ENCODE peak calls at places on chromosomes 1 and 21, in four cellular contexts. O is MM.1S, V is GM23338, X is ovary. Q is an unnamed sample.
A peak's percentile ranks its signal among the peaks of the same experiment; 100 is the strongest.

GRCh38 chr21:36263797-36264196 is 56.2 kb upstream of the MORC3 start:
- DNase-seq in O (no peak), V (no peak), X (no peak), Q (no peak)

GRCh38 chr1:223087231-223087990 is 55.6 kb downstream of the TLR5 start:
- DNase-seq in O (no peak), V (no peak), X (no peak), Q (no peak)

GRCh38 chr1:93878501-93878888 is 511 bp downstream of the DNTTIP2 start:
- DNase-seq in O (peak; percentile 30), V (peak; percentile 36), X (peak; percentile 35), Q (no peak)

GRCh38 chr1:107993920-107994319 is 28.9 kb upstream of the VAV3 start:
- DNase-seq in O (no peak), V (no peak), X (no peak), Q (no peak)

GRCh38 chr21:33078907-33079582 is 9.1 kb downstream of the OLIG1 start:
- DNase-seq in O (peak; percentile 98), V (no peak), X (no peak), Q (no peak)

GRCh38 chr1:56326056-56326455 is 253.3 kb downstream of the PLPP3 start:
- DNase-seq in O (no peak), V (no peak), X (no peak), Q (no peak)

GRCh38 chr1:46489169-46489637 is 433 bp upstream of the DMBX1 start:
- DNase-seq in O (no peak), V (no peak), X (no peak), Q (no peak)

GRCh38 chr1:244054924-244055263 is 3.8 kb downstream of the ZBTB18 start:
- DNase-seq in O (no peak), V (no peak), X (no peak), Q (no peak)

GRCh38 chr1:66370462-66370907 is 163.5 kb upstream of the SGIP1 start:
- DNase-seq in O (no peak), V (no peak), X (no peak), Q (no peak)

GRCh38 chr1:206048582-206048981 is 4.4 kb upstream of the RHEX start:
- DNase-seq in O (no peak), V (peak; percentile 39), X (no peak), Q (no peak)

GRCh38 chr1:116332461-116332860 is 40.6 kb upstream of the ATP1A1 start:
- DNase-seq in O (no peak), V (no peak), X (no peak), Q (no peak)

GRCh38 chr1:87335175-87335992 is 6.7 kb downstream of the LMO4 start:
- DNase-seq in O (peak; percentile 78), V (peak; percentile 72), X (peak; percentile 47), Q (no peak)

GRCh38 chr1:100354971-100355394 is 2.7 kb downstream of the CDC14A start:
- DNase-seq in O (peak; percentile 35), V (peak; percentile 39), X (no peak), Q (no peak)

GRCh38 chr1:15100369-15101111 is 53.0 kb upstream of the TMEM51 start:
- DNase-seq in O (peak; percentile 55), V (peak; percentile 87), X (peak; percentile 52), Q (no peak)

GRCh38 chr1:41495171-41495948 is 10.9 kb upstream of the EDN2 start:
- DNase-seq in O (no peak), V (peak; percentile 70), X (peak; percentile 53), Q (no peak)

GRCh38 chr21:32929633-32930038 is 96.1 kb upstream of the OLIG2 start:
- DNase-seq in O (no peak), V (no peak), X (no peak), Q (no peak)

GRCh38 chr1:157659576-157660247 is 40.9 kb downstream of the FCRL3 start:
- DNase-seq in O (peak; percentile 91), V (no peak), X (no peak), Q (no peak)

GRCh38 chr21:29219165-29219770 is 79.5 kb upstream of the BACH1 start:
- DNase-seq in O (no peak), V (no peak), X (no peak), Q (no peak)

GRCh38 chr21:44726803-44727202 is 15.4 kb upstream of the TSPEAR start:
- DNase-seq in O (no peak), V (no peak), X (no peak), Q (no peak)

GRCh38 chr1:118486213-118486612 is 301.2 kb upstream of the SPAG17 start:
- DNase-seq in O (no peak), V (peak; percentile 11), X (no peak), Q (no peak)

GRCh38 chr1:83508485-83509151 is 490.3 kb downstream of the TTLL7 start:
- DNase-seq in O (peak; percentile 81), V (peak; percentile 1), X (no peak), Q (peak; percentile 94)

GRCh38 chr1:174217787-174218574 is 58.7 kb downstream of the RABGAP1L start:
- DNase-seq in O (peak; percentile 72), V (peak; percentile 72), X (no peak), Q (no peak)

GRCh38 chr1:13700521-13701273 is 709 bp downstream of the PRDM2 start:
- DNase-seq in O (peak; percentile 25), V (peak; percentile 52), X (peak; percentile 71), Q (no peak)

GRCh38 chr1:91124989-91125417 is 103.2 kb upstream of the ZNF644 start:
- DNase-seq in O (peak; percentile 38), V (no peak), X (no peak), Q (no peak)

GRCh38 chr1:109792056-109792831 is 28.5 kb upstream of the EPS8L3 start:
- DNase-seq in O (no peak), V (peak; percentile 73), X (peak; percentile 85), Q (peak; percentile 73)

GRCh38 chr1:8598060-8598724 is 219.2 kb downstream of the RERE start:
- DNase-seq in O (no peak), V (peak; percentile 52), X (peak; percentile 61), Q (no peak)

GRCh38 chr1:84668185-84668584 is 22.1 kb downstream of the SSX2IP start:
- DNase-seq in O (no peak), V (peak; percentile 50), X (no peak), Q (no peak)
- TF ChIP-seq CTCF in O (no peak), V (peak; percentile 65), X (no peak), Q (peak; percentile 20)

DNA sequence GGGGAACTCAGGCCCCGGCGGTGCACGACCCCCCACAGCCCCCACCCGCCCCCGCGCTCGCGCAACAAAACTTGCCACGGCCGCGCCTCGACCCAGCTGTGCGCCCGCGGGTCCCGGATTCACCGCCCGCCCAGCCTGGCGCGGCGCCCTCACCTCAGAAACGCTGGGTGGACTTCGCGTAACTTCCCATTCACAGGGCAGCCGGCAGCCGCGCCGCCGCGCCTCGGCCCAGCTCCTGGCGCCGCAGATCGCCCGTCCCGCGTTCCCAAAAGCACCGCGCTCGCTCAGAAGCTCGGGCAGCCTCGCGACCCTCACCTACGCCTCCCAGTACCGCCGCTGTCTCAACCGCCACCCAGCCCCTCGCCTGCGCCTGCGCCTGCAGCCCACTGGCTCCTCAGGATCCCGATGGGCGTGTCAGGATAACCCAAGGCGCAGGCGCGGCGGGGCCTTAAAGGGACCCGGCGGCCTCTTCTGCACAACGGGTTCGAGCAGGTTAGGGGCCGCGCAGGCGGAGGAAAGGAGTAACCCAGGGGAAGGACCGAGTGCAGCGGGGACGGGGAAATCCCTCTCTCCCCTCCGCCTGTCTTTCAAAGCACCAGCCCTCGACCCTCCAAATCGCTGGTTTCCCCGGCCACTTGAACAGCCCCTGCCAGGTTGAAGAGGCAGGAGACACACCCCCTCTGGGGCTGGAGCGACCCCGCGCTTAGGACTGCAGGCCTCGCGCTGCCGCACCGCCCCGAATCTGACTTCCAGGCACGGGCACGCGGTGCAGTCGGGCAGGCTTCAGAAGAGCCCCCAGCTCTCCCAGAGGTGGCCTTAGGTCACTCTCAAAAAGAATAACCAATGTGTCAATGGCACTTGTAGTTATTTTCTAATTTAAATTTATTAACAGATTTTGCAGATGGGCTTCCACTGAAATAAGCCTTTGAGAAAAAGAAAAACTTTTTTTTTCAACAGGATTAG is at the start of gene NBPF1:
- DNase-seq in O (peak; percentile 99), V (peak; percentile 100), X (peak; percentile 94), Q (peak; percentile 63)
- TF ChIP-seq CTCF in O (no peak), V (no peak), X (no peak), Q (no peak)

GRCh38 chr1:111223126-111223443 is 4.4 kb upstream of the CHI3L2 start:
- DNase-seq in O (no peak), V (no peak), X (no peak), Q (no peak)
- TF ChIP-seq CTCF in O (no peak), V (no peak), X (no peak), Q (no peak)

DNA sequence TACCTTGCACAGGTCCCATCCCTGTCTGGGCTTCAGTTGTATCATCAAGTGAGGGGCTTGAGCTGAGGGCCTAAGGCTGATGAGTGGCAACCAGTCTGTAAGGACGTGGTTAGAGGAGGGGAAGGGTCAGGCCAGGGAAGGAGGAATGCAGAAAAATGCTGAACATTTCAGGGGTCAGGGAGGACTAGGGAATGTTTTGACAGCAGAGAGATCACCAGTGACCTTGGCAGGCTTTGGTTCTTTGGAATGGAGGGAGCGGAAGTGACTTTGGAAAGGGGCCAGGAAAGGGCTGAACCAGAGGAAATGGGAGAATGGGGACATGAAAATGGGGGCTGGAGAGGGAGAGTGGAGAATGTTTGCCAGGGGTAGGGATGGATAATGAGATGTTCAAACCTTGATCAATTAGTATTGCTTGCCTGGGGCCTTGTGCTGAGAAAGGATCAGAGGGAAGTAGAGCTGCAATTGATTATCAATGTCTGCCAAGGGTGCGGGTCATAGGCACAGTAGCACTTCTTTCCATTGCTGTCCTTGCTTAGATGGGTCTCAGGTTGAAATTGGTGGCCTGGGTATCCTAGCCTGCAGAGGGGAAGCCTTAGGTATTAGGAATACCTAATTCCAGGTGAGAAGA is 7.4 kb downstream of the LDLRAP1 start:
- DNase-seq in O (no peak), V (no peak), X (peak; percentile 51), Q (no peak)
- TF ChIP-seq CTCF in O (no peak), V (no peak), X (no peak), Q (no peak)

GRCh38 chr21:26032263-26032662 is 138.3 kb downstream of the APP start:
- DNase-seq in O (no peak), V (no peak), X (no peak), Q (no peak)
- TF ChIP-seq CTCF in O (peak; percentile 47), V (peak; percentile 15), X (no peak), Q (no peak)

DNA sequence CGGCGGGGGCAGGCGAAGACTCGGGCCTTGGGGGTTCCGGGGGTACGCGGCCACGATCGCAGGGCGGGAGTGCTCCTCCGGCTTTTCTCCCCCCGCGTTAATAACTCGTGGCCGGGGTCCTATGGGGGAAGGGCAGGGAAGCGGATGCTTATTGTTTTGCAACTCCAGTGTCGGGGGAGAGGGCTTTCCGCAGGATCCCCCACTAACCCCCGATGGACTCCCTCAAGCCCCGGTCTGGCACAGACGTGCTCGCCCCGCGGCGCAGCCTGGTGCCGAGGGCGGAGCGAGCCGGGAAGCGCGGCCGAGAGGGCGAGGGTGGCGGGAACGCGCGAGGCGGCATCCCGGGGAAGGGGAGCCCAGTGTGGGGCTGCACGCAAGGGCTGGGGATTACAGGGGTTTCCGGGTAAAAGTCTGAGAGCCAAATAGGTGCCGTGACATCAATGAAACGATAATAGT is 717 bp downstream of the UCK2 start:
- DNase-seq in O (peak; percentile 77), V (peak; percentile 54), X (peak; percentile 43), Q (no peak)
- TF ChIP-seq CTCF in O (peak; percentile 15), V (no peak), X (no peak), Q (peak; percentile 0)

GRCh38 chr1:74767490-74767889 is 34.5 kb downstream of the TYW3 start:
- DNase-seq in O (no peak), V (peak; percentile 86), X (no peak), Q (no peak)
- TF ChIP-seq CTCF in O (peak; percentile 29), V (peak; percentile 70), X (no peak), Q (peak; percentile 32)